ENCODE peak calls at places on chromosomes 16 and 17, in nine cellular contexts. F is gastrocnemius medialis, Z is astrocyte, L is cardiac muscle cell, P is psoas muscle, N is endodermal cell, J is heart left ventricle, O is lower lobe of right lung, H is sigmoid colon. K is an unnamed sample.

GRCh38 chr17:29357821-29358232 is 32.3 kb upstream of the TAOK1 start:
- DNase-seq in F (no peak), Z (no peak), L (peak; percentile 39), P (no peak), N (no peak), J (no peak), O (no peak), H (no peak), K (no peak)

GRCh38 chr17:57195790-57196460 is 60.4 kb upstream of the MSI2 start:
- DNase-seq in F (no peak), Z (peak; percentile 23), L (no peak), P (no peak), N (no peak), J (no peak), O (no peak), H (no peak), K (no peak)

GRCh38 chr17:49779730-49780220 is 8.7 kb upstream of the KAT7 start:
- DNase-seq in F (no peak), Z (peak; percentile 98), L (peak; percentile 89), P (no peak), N (no peak), J (no peak), O (no peak), H (no peak), K (no peak)

GRCh38 chr17:69246726-69247375 is 18.2 kb upstream of the ABCA10 start:
- DNase-seq in F (no peak), Z (peak; percentile 11), L (peak; percentile 76), P (no peak), N (no peak), J (no peak), O (no peak), H (no peak), K (peak; percentile 24)

GRCh38 chr16:87297918-87298631 is 19.1 kb downstream of the C16orf95 start:
- DNase-seq in F (no peak), Z (no peak), L (peak; percentile 26), P (no peak), N (peak; percentile 89), J (no peak), O (no peak), H (no peak), K (no peak)

GRCh38 chr17:1095093-1095852 is 84.5 kb downstream of the ABR start:
- DNase-seq in F (no peak), Z (no peak), L (no peak), P (no peak), N (no peak), J (peak; percentile 66), O (peak; percentile 88), H (no peak), K (no peak)

GRCh38 chr17:4565209-4566141 is 5.1 kb upstream of the GGT6 start:
- DNase-seq in F (peak; percentile 75), Z (peak; percentile 66), L (peak; percentile 86), P (peak; percentile 60), N (peak; percentile 90), J (peak; percentile 75), O (peak; percentile 73), H (peak; percentile 84), K (peak; percentile 79)

GRCh38 chr17:55038291-55038690 is 69.7 kb downstream of the STXBP4 start:
- DNase-seq in F (no peak), Z (no peak), L (no peak), P (no peak), N (no peak), J (no peak), O (no peak), H (no peak), K (no peak)

GRCh38 chr16:23835390-23836077 is at the start of gene PRKCB:
- DNase-seq in F (peak; percentile 26), Z (no peak), L (peak; percentile 63), P (peak; percentile 64), N (peak; percentile 97), J (peak; percentile 80), O (peak; percentile 89), H (peak; percentile 89), K (peak; percentile 79)

GRCh38 chr16:79644977-79645667 is 44.6 kb upstream of the MAF start:
- DNase-seq in F (no peak), Z (no peak), L (no peak), P (no peak), N (no peak), J (no peak), O (no peak), H (no peak), K (no peak)

GRCh38 chr16:19392352-19392751 is 25.3 kb upstream of the TMC5 start:
- DNase-seq in F (no peak), Z (no peak), L (no peak), P (no peak), N (no peak), J (no peak), O (no peak), H (no peak), K (no peak)

GRCh38 chr16:84807776-84808175 is 12.0 kb upstream of the CRISPLD2 start:
- DNase-seq in F (no peak), Z (no peak), L (no peak), P (no peak), N (no peak), J (peak; percentile 13), O (peak; percentile 15), H (no peak), K (no peak)

GRCh38 chr16:52592216-52592592 is 45.3 kb upstream of the TOX3 start:
- DNase-seq in F (no peak), Z (no peak), L (no peak), P (no peak), N (no peak), J (no peak), O (no peak), H (no peak), K (no peak)

GRCh38 chr16:69017036-69017783 is 88.2 kb upstream of the HAS3 start:
- DNase-seq in F (no peak), Z (peak; percentile 81), L (peak; percentile 59), P (no peak), N (no peak), J (no peak), O (no peak), H (no peak), K (no peak)

DNA sequence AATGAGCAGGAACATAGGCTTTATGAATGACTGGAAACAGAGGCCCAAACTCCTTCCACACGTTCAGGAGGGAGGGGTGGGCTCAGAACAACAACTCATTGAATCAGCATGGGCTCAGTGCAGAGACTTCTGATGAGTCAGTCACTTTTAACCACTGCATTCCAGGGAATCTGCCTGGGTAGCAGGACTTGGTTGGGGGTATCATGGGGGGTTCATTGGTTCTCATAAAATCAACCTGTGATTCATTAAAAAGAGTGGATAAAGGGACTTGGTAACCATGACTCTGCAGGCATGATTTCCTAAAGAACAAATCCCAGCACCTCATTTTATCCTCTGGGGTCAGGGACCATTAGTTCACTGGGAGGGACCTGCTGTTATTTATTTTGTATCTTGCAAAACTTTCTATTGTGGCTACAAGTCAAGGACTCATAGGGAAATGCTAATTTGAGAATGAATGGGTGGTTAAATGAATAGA is 13.8 kb downstream of the ITGB3 start:
- DNase-seq in F (no peak), Z (peak; percentile 98), L (peak; percentile 72), P (no peak), N (no peak), J (no peak), O (no peak), H (no peak), K (no peak)
- H3K4me3 ChIP-seq in F (no peak overlapping the region), Z (no peak overlapping the region), L (no peak overlapping the region), P (no peak overlapping the region), N (no peak overlapping the region), J (no peak overlapping the region), O (no peak overlapping the region), H (no peak overlapping the region), K (no peak overlapping the region)

GRCh38 chr17:35898283-35899070 is 18.3 kb upstream of the CCL5 start:
- DNase-seq in F (no peak), Z (no peak), L (peak; percentile 45), P (no peak), N (no peak), J (peak; percentile 66), O (peak; percentile 55), H (no peak), K (peak; percentile 34)
- H3K4me3 ChIP-seq in F (no peak overlapping the region), Z (no peak overlapping the region), L (no peak overlapping the region), P (no peak overlapping the region), N (no peak overlapping the region), J (no peak overlapping the region), O (no peak overlapping the region), H (no peak overlapping the region), K (no peak overlapping the region)

GRCh38 chr17:61206922-61207321 is 192.7 kb upstream of the TBX2 start:
- DNase-seq in F (no peak), Z (no peak), L (no peak), P (no peak), N (no peak), J (no peak), O (no peak), H (no peak), K (no peak)

GRCh38 chr17:61209524-61209923 is 190.1 kb upstream of the TBX2 start:
- DNase-seq in F (no peak), Z (peak; percentile 16), L (no peak), P (no peak), N (no peak), J (no peak), O (no peak), H (no peak), K (no peak)

GRCh38 chr17:61211233-61211632 is 188.4 kb upstream of the TBX2 start:
- DNase-seq in F (no peak), Z (no peak), L (no peak), P (no peak), N (no peak), J (no peak), O (no peak), H (no peak), K (no peak)

GRCh38 chr17:61208301-61209098 is 191.1 kb upstream of the TBX2 start:
- DNase-seq in F (no peak), Z (no peak), L (peak; percentile 36), P (no peak), N (no peak), J (peak; percentile 31), O (no peak), H (no peak), K (no peak)

DNA sequence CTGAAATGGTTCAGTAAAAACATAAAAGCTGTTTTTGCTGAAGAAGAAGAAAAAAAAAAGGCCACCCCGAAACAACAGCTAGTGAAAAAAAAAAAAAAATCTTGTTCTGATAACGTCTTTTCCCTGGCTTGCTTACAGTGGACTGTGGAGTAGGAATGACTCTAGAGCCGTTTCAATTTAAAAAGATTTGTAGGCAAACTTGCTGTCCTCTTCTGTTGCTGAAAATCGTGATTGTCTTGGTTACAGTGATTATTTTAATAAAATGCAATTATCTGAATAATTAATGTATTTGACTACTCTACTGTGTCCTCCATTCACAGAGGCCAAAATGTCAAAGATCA is 190.6 kb upstream of the TBX2 start:
- DNase-seq in F (no peak), Z (no peak), L (no peak), P (no peak), N (no peak), J (no peak), O (no peak), H (no peak), K (no peak)
- H3K4me3 ChIP-seq in F (no peak overlapping the region), Z (no peak overlapping the region), L (no peak overlapping the region), P (no peak overlapping the region), N (no peak overlapping the region), J (no peak overlapping the region), O (no peak overlapping the region), H (no peak overlapping the region), K (no peak overlapping the region)

DNA sequence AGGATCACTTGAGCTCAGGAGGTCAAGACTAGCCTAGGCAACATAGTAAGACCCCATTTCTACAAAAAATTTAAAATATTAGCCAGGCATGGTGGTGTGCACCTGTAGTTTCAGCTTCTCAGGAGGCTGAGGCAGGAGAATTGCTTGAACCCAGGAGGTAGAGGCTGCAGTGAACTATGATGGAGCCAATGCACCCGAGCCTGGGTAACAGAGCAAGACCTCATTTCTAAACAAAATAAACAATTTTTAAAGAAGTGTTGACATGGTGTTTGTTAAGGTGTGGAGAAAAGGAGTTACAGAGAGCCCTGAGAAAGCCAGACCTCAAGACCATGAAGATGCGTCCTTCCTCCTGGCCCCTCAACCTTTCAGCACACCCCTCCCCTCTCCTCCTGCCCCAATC is 37.6 kb upstream of the C1QL1 start:
- DNase-seq in F (no peak), Z (no peak), L (no peak), P (no peak), N (no peak), J (no peak), O (no peak), H (no peak), K (no peak)
- H3K4me3 ChIP-seq in F (no peak overlapping the region), Z (no peak overlapping the region), L (no peak overlapping the region), P (no peak overlapping the region), N (no peak overlapping the region), J (no peak overlapping the region), O (no peak overlapping the region), H (no peak overlapping the region), K (no peak overlapping the region)